ENCODE peak calls at places on chromosomes 12 and 14, in nine cellular contexts. One of them, this sample, is unnamed.

GRCh38 chr12:75868501-75868900 is 163.1 kb downstream of the PHLDA1 start:
- DNase-seq in amniotic stem cell: no peak
- DNase-seq in cardiac fibroblast: no peak
- DNase-seq in ELR: no peak
- DNase-seq in lower lobe of right lung: no peak
- DNase-seq in stimulated activated CD8-positive, alpha-beta memory T cell treated with anti-CD3 and anti-CD28 coated beads, Interleukin-15, amount 100 ng/mL, for 1 hour: no peak
- DNase-seq in activated B cell treated with CpG ODN at 0.5 μM for 24 hours: no peak
- DNase-seq in GM23248: no peak
- DNase-seq in substantia nigra: no peak
- DNase-seq in this sample: peak

GRCh38 chr12:9793774-9794395 is 33.2 kb upstream of the CD69 start:
- DNase-seq in amniotic stem cell: no peak
- DNase-seq in cardiac fibroblast: no peak
- DNase-seq in ELR: no peak
- DNase-seq in lower lobe of right lung: no peak
- DNase-seq in stimulated activated CD8-positive, alpha-beta memory T cell treated with anti-CD3 and anti-CD28 coated beads, Interleukin-15, amount 100 ng/mL, for 1 hour: no peak
- DNase-seq in activated B cell treated with CpG ODN at 0.5 μM for 24 hours: no peak
- DNase-seq in GM23248: no peak
- DNase-seq in substantia nigra: no peak
- DNase-seq in this sample: no peak

GRCh38 chr12:123714302-123714627 is 2.1 kb downstream of the ATP6V0A2 start:
- DNase-seq in amniotic stem cell: no peak
- DNase-seq in cardiac fibroblast: no peak
- DNase-seq in ELR: no peak
- DNase-seq in lower lobe of right lung: no peak
- DNase-seq in stimulated activated CD8-positive, alpha-beta memory T cell treated with anti-CD3 and anti-CD28 coated beads, Interleukin-15, amount 100 ng/mL, for 1 hour: no peak
- DNase-seq in activated B cell treated with CpG ODN at 0.5 μM for 24 hours: no peak
- DNase-seq in GM23248: no peak
- DNase-seq in substantia nigra: no peak
- DNase-seq in this sample: no peak

GRCh38 chr12:88207921-88208640 is 66.0 kb downstream of the TMTC3 start:
- DNase-seq in amniotic stem cell: no peak
- DNase-seq in cardiac fibroblast: peak
- DNase-seq in ELR: peak
- DNase-seq in lower lobe of right lung: no peak
- DNase-seq in stimulated activated CD8-positive, alpha-beta memory T cell treated with anti-CD3 and anti-CD28 coated beads, Interleukin-15, amount 100 ng/mL, for 1 hour: no peak
- DNase-seq in activated B cell treated with CpG ODN at 0.5 μM for 24 hours: no peak
- DNase-seq in GM23248: peak
- DNase-seq in substantia nigra: no peak
- DNase-seq in this sample: no peak

GRCh38 chr14:45251912-45252311 is 1.1 kb downstream of the MIS18BP1 start:
- DNase-seq in amniotic stem cell: no peak
- DNase-seq in cardiac fibroblast: peak
- DNase-seq in ELR: peak
- DNase-seq in lower lobe of right lung: no peak
- DNase-seq in stimulated activated CD8-positive, alpha-beta memory T cell treated with anti-CD3 and anti-CD28 coated beads, Interleukin-15, amount 100 ng/mL, for 1 hour: no peak
- DNase-seq in activated B cell treated with CpG ODN at 0.5 μM for 24 hours: no peak
- DNase-seq in GM23248: peak
- DNase-seq in substantia nigra: no peak
- DNase-seq in this sample: peak

GRCh38 chr12:49705479-49706267 is 1.5 kb downstream of the FMNL3 start:
- DNase-seq in amniotic stem cell: no peak
- DNase-seq in cardiac fibroblast: peak
- DNase-seq in ELR: peak
- DNase-seq in lower lobe of right lung: peak
- DNase-seq in stimulated activated CD8-positive, alpha-beta memory T cell treated with anti-CD3 and anti-CD28 coated beads, Interleukin-15, amount 100 ng/mL, for 1 hour: no peak
- DNase-seq in activated B cell treated with CpG ODN at 0.5 μM for 24 hours: peak
- DNase-seq in GM23248: peak
- DNase-seq in substantia nigra: peak
- DNase-seq in this sample: peak

GRCh38 chr12:90321369-90321768 is 612.7 kb upstream of the ATP2B1 start:
- DNase-seq in amniotic stem cell: no peak
- DNase-seq in cardiac fibroblast: no peak
- DNase-seq in ELR: no peak
- DNase-seq in lower lobe of right lung: no peak
- DNase-seq in stimulated activated CD8-positive, alpha-beta memory T cell treated with anti-CD3 and anti-CD28 coated beads, Interleukin-15, amount 100 ng/mL, for 1 hour: no peak
- DNase-seq in activated B cell treated with CpG ODN at 0.5 μM for 24 hours: no peak
- DNase-seq in GM23248: no peak
- DNase-seq in substantia nigra: no peak
- DNase-seq in this sample: no peak

GRCh38 chr12:89183985-89184435 is 168.3 kb downstream of the DUSP6 start:
- DNase-seq in amniotic stem cell: no peak
- DNase-seq in cardiac fibroblast: peak
- DNase-seq in ELR: peak
- DNase-seq in lower lobe of right lung: peak
- DNase-seq in stimulated activated CD8-positive, alpha-beta memory T cell treated with anti-CD3 and anti-CD28 coated beads, Interleukin-15, amount 100 ng/mL, for 1 hour: no peak
- DNase-seq in activated B cell treated with CpG ODN at 0.5 μM for 24 hours: no peak
- DNase-seq in GM23248: peak
- DNase-seq in substantia nigra: no peak
- DNase-seq in this sample: no peak

GRCh38 chr14:49702725-49703124 is 9.8 kb downstream of the KLHDC1 start:
- DNase-seq in amniotic stem cell: no peak
- DNase-seq in cardiac fibroblast: no peak
- DNase-seq in ELR: no peak
- DNase-seq in lower lobe of right lung: no peak
- DNase-seq in stimulated activated CD8-positive, alpha-beta memory T cell treated with anti-CD3 and anti-CD28 coated beads, Interleukin-15, amount 100 ng/mL, for 1 hour: no peak
- DNase-seq in activated B cell treated with CpG ODN at 0.5 μM for 24 hours: no peak
- DNase-seq in GM23248: no peak
- DNase-seq in substantia nigra: no peak
- DNase-seq in this sample: no peak

GRCh38 chr12:124004233-124004875 is 31.3 kb downstream of the ZNF664 start:
- DNase-seq in amniotic stem cell: no peak
- DNase-seq in cardiac fibroblast: no peak
- DNase-seq in ELR: no peak
- DNase-seq in lower lobe of right lung: no peak
- DNase-seq in stimulated activated CD8-positive, alpha-beta memory T cell treated with anti-CD3 and anti-CD28 coated beads, Interleukin-15, amount 100 ng/mL, for 1 hour: no peak
- DNase-seq in activated B cell treated with CpG ODN at 0.5 μM for 24 hours: no peak
- DNase-seq in GM23248: no peak
- DNase-seq in substantia nigra: no peak
- DNase-seq in this sample: no peak